ENCODE peak calls at places on chromosomes 13 and 19, in eight cellular contexts. One of them, this sample, is unnamed.

GRCh38 chr13:29484236-29484635 is 111.3 kb downstream of the SLC7A1 start:
- DNase-seq in glutamatergic neuron: peak; percentile 43
- DNase-seq in stomach: no peak
- DNase-seq in fibroblast of pulmonary artery: no peak
- DNase-seq in brain microvascular endothelial cell: no peak
- DNase-seq in fibroblast of the aortic adventitia: no peak
- DNase-seq in breast epithelium: no peak
- DNase-seq in MCF 10A: no peak
- DNase-seq in this sample: no peak

GRCh38 chr19:45705115-45705514 is 12.6 kb downstream of the QPCTL start:
- DNase-seq in brain microvascular endothelial cell: no peak
- DNase-seq in stomach: no peak
- DNase-seq in breast epithelium: no peak
- DNase-seq in fibroblast of pulmonary artery: no peak
- DNase-seq in glutamatergic neuron: no peak
- DNase-seq in fibroblast of the aortic adventitia: no peak
- DNase-seq in MCF 10A: no peak
- DNase-seq in this sample: no peak

GRCh38 chr19:18605196-18605545 is 1.4 kb downstream of the CRLF1 start:
- DNase-seq in fibroblast of the aortic adventitia: no peak
- DNase-seq in brain microvascular endothelial cell: no peak
- DNase-seq in breast epithelium: no peak
- DNase-seq in stomach: no peak
- DNase-seq in fibroblast of pulmonary artery: no peak
- DNase-seq in glutamatergic neuron: no peak
- DNase-seq in MCF 10A: no peak
- DNase-seq in this sample: no peak

GRCh38 chr19:5947435-5947834 is 30.5 kb downstream of the RANBP3 start:
- DNase-seq in breast epithelium: no peak
- DNase-seq in stomach: peak; percentile 37
- DNase-seq in brain microvascular endothelial cell: peak; percentile 57
- DNase-seq in glutamatergic neuron: no peak
- DNase-seq in MCF 10A: no peak
- DNase-seq in fibroblast of pulmonary artery: peak; percentile 84
- DNase-seq in fibroblast of the aortic adventitia: no peak
- DNase-seq in this sample: no peak

GRCh38 chr13:102598061-102598460 is 1.3 kb downstream of the TPP2 start:
- DNase-seq in stomach: no peak
- DNase-seq in breast epithelium: no peak
- DNase-seq in fibroblast of pulmonary artery: no peak
- DNase-seq in brain microvascular endothelial cell: no peak
- DNase-seq in glutamatergic neuron: no peak
- DNase-seq in fibroblast of the aortic adventitia: no peak
- DNase-seq in MCF 10A: peak; percentile 16
- DNase-seq in this sample: no peak

GRCh38 chr13:48661112-48661511 is 7.4 kb downstream of the CYSLTR2 start:
- DNase-seq in fibroblast of the aortic adventitia: no peak
- DNase-seq in glutamatergic neuron: no peak
- DNase-seq in stomach: no peak
- DNase-seq in brain microvascular endothelial cell: no peak
- DNase-seq in fibroblast of pulmonary artery: no peak
- DNase-seq in MCF 10A: no peak
- DNase-seq in breast epithelium: no peak
- DNase-seq in this sample: no peak

GRCh38 chr19:36040495-36040894 is 7.8 kb upstream of the CLIP3 start:
- DNase-seq in fibroblast of the aortic adventitia: no peak
- DNase-seq in glutamatergic neuron: no peak
- DNase-seq in breast epithelium: no peak
- DNase-seq in stomach: no peak
- DNase-seq in brain microvascular endothelial cell: no peak
- DNase-seq in MCF 10A: no peak
- DNase-seq in fibroblast of pulmonary artery: no peak
- DNase-seq in this sample: no peak

GRCh38 chr19:37077615-37077928 is 661 bp upstream of the ZNF420 start:
- DNase-seq in fibroblast of pulmonary artery: no peak
- DNase-seq in brain microvascular endothelial cell: no peak
- DNase-seq in MCF 10A: no peak
- DNase-seq in glutamatergic neuron: no peak
- DNase-seq in stomach: no peak
- DNase-seq in breast epithelium: no peak
- DNase-seq in fibroblast of the aortic adventitia: no peak
- DNase-seq in this sample: no peak

GRCh38 chr19:38862321-38863059 is 12.7 kb upstream of the HNRNPL start:
- DNase-seq in MCF 10A: no peak
- DNase-seq in glutamatergic neuron: no peak
- DNase-seq in stomach: no peak
- DNase-seq in fibroblast of pulmonary artery: peak; percentile 41
- DNase-seq in breast epithelium: no peak
- DNase-seq in brain microvascular endothelial cell: no peak
- DNase-seq in fibroblast of the aortic adventitia: peak; percentile 76
- DNase-seq in this sample: no peak

GRCh38 chr19:5152013-5152763 is 183.3 kb downstream of the KDM4B start:
- DNase-seq in stomach: no peak
- DNase-seq in brain microvascular endothelial cell: no peak
- DNase-seq in glutamatergic neuron: no peak
- DNase-seq in MCF 10A: no peak
- DNase-seq in fibroblast of the aortic adventitia: no peak
- DNase-seq in fibroblast of pulmonary artery: no peak
- DNase-seq in breast epithelium: no peak
- DNase-seq in this sample: no peak

GRCh38 chr19:2027361-2027760 is 11.8 kb upstream of the BTBD2 start:
- DNase-seq in MCF 10A: peak; percentile 87
- DNase-seq in fibroblast of pulmonary artery: peak; percentile 88
- DNase-seq in breast epithelium: no peak
- DNase-seq in glutamatergic neuron: no peak
- DNase-seq in stomach: no peak
- DNase-seq in fibroblast of the aortic adventitia: peak; percentile 96
- DNase-seq in brain microvascular endothelial cell: peak; percentile 23
- DNase-seq in this sample: no peak

GRCh38 chr19:51568456-51568855 is 2.6 kb upstream of the ZNF175 start:
- DNase-seq in MCF 10A: no peak
- DNase-seq in brain microvascular endothelial cell: no peak
- DNase-seq in breast epithelium: no peak
- DNase-seq in fibroblast of pulmonary artery: no peak
- DNase-seq in fibroblast of the aortic adventitia: peak; percentile 26
- DNase-seq in glutamatergic neuron: no peak
- DNase-seq in stomach: no peak
- DNase-seq in this sample: no peak

GRCh38 chr13:33328691-33329090 is 43.1 kb upstream of the STARD13 start:
- DNase-seq in glutamatergic neuron: no peak
- DNase-seq in fibroblast of the aortic adventitia: no peak
- DNase-seq in stomach: no peak
- DNase-seq in fibroblast of pulmonary artery: peak; percentile 24
- DNase-seq in breast epithelium: no peak
- DNase-seq in MCF 10A: peak; percentile 12
- DNase-seq in brain microvascular endothelial cell: no peak
- DNase-seq in this sample: no peak

GRCh38 chr19:50739841-50740426 is 16.8 kb downstream of the CLEC11A start:
- DNase-seq in fibroblast of the aortic adventitia: no peak
- DNase-seq in glutamatergic neuron: no peak
- DNase-seq in stomach: no peak
- DNase-seq in MCF 10A: no peak
- DNase-seq in brain microvascular endothelial cell: no peak
- DNase-seq in breast epithelium: no peak
- DNase-seq in fibroblast of pulmonary artery: no peak
- DNase-seq in this sample: no peak

GRCh38 chr19:4067396-4068057 is 828 bp upstream of the ZBTB7A start:
- DNase-seq in stomach: no peak
- DNase-seq in brain microvascular endothelial cell: no peak
- DNase-seq in MCF 10A: no peak
- DNase-seq in breast epithelium: no peak
- DNase-seq in glutamatergic neuron: peak; percentile 45
- DNase-seq in fibroblast of the aortic adventitia: no peak
- DNase-seq in fibroblast of pulmonary artery: no peak
- DNase-seq in this sample: no peak

GRCh38 chr19:40803857-40804782 is 5.1 kb downstream of the EGLN2 start:
- DNase-seq in breast epithelium: no peak
- DNase-seq in fibroblast of the aortic adventitia: no peak
- DNase-seq in MCF 10A: no peak
- DNase-seq in glutamatergic neuron: no peak
- DNase-seq in stomach: peak; percentile 83
- DNase-seq in fibroblast of pulmonary artery: no peak
- DNase-seq in brain microvascular endothelial cell: no peak
- DNase-seq in this sample: no peak

GRCh38 chr19:40803170-40803856 is 4.3 kb downstream of the EGLN2 start:
- DNase-seq in MCF 10A: no peak
- DNase-seq in breast epithelium: no peak
- DNase-seq in brain microvascular endothelial cell: no peak
- DNase-seq in fibroblast of the aortic adventitia: no peak
- DNase-seq in glutamatergic neuron: no peak
- DNase-seq in stomach: no peak
- DNase-seq in fibroblast of pulmonary artery: no peak
- DNase-seq in this sample: no peak

GRCh38 chr19:40806385-40807146 is 7.6 kb downstream of the EGLN2 start:
- DNase-seq in stomach: peak; percentile 62
- DNase-seq in glutamatergic neuron: peak; percentile 94
- DNase-seq in fibroblast of the aortic adventitia: peak; percentile 94
- DNase-seq in breast epithelium: peak; percentile 67
- DNase-seq in fibroblast of pulmonary artery: peak; percentile 99
- DNase-seq in MCF 10A: peak; percentile 65
- DNase-seq in brain microvascular endothelial cell: peak; percentile 97
- DNase-seq in this sample: peak; percentile 93

GRCh38 chr19:40805258-40805868 is 6.4 kb downstream of the EGLN2 start:
- DNase-seq in breast epithelium: no peak
- DNase-seq in MCF 10A: no peak
- DNase-seq in fibroblast of the aortic adventitia: no peak
- DNase-seq in stomach: peak; percentile 73
- DNase-seq in fibroblast of pulmonary artery: no peak
- DNase-seq in glutamatergic neuron: no peak
- DNase-seq in brain microvascular endothelial cell: no peak
- DNase-seq in this sample: no peak

GRCh38 chr19:40804783-40805242 is 5.8 kb downstream of the EGLN2 start:
- DNase-seq in stomach: peak; percentile 73
- DNase-seq in brain microvascular endothelial cell: no peak
- DNase-seq in fibroblast of pulmonary artery: no peak
- DNase-seq in breast epithelium: no peak
- DNase-seq in MCF 10A: no peak
- DNase-seq in fibroblast of the aortic adventitia: no peak
- DNase-seq in glutamatergic neuron: no peak
- DNase-seq in this sample: no peak
- TF ChIP-seq CTCF in stomach: no peak
- TF ChIP-seq CTCF in brain microvascular endothelial cell: peak; percentile 29
- TF ChIP-seq CTCF in fibroblast of pulmonary artery: peak; percentile 11
- TF ChIP-seq CTCF in breast epithelium: no peak
- TF ChIP-seq CTCF in MCF 10A: no peak
- TF ChIP-seq CTCF in fibroblast of the aortic adventitia: no peak
- TF ChIP-seq CTCF in glutamatergic neuron: no peak
- TF ChIP-seq CTCF in this sample: no peak

GRCh38 chr19:800360-801029 is 3.2 kb downstream of the PTBP1 start:
- DNase-seq in fibroblast of the aortic adventitia: peak; percentile 61
- DNase-seq in stomach: peak; percentile 69
- DNase-seq in brain microvascular endothelial cell: no peak
- DNase-seq in breast epithelium: peak; percentile 88
- DNase-seq in glutamatergic neuron: no peak
- DNase-seq in MCF 10A: peak; percentile 39
- DNase-seq in fibroblast of pulmonary artery: no peak
- DNase-seq in this sample: no peak

GRCh38 chr19:801030-801860 is 4.0 kb downstream of the PTBP1 start:
- DNase-seq in MCF 10A: peak; percentile 75
- DNase-seq in breast epithelium: no peak
- DNase-seq in fibroblast of the aortic adventitia: peak; percentile 55
- DNase-seq in brain microvascular endothelial cell: no peak
- DNase-seq in stomach: peak; percentile 84
- DNase-seq in glutamatergic neuron: no peak
- DNase-seq in fibroblast of pulmonary artery: peak; percentile 66
- DNase-seq in this sample: no peak

GRCh38 chr19:797528-798414 is 519 bp downstream of the PTBP1 start:
- DNase-seq in fibroblast of the aortic adventitia: peak; percentile 83
- DNase-seq in breast epithelium: peak; percentile 87
- DNase-seq in MCF 10A: peak; percentile 85
- DNase-seq in brain microvascular endothelial cell: peak; percentile 65
- DNase-seq in stomach: peak; percentile 93
- DNase-seq in glutamatergic neuron: peak; percentile 86
- DNase-seq in fibroblast of pulmonary artery: peak; percentile 91
- DNase-seq in this sample: peak; percentile 95

GRCh38 chr19:798415-799075 is 1.3 kb downstream of the PTBP1 start:
- DNase-seq in brain microvascular endothelial cell: no peak
- DNase-seq in glutamatergic neuron: no peak
- DNase-seq in MCF 10A: no peak
- DNase-seq in fibroblast of pulmonary artery: no peak
- DNase-seq in breast epithelium: no peak
- DNase-seq in stomach: no peak
- DNase-seq in fibroblast of the aortic adventitia: peak; percentile 41
- DNase-seq in this sample: no peak

GRCh38 chr19:799076-799881 is 2.0 kb downstream of the PTBP1 start:
- DNase-seq in stomach: no peak
- DNase-seq in fibroblast of pulmonary artery: peak; percentile 64
- DNase-seq in breast epithelium: no peak
- DNase-seq in glutamatergic neuron: peak; percentile 72
- DNase-seq in MCF 10A: peak; percentile 63
- DNase-seq in fibroblast of the aortic adventitia: peak; percentile 65
- DNase-seq in brain microvascular endothelial cell: no peak
- DNase-seq in this sample: no peak
- TF ChIP-seq CTCF in stomach: no peak
- TF ChIP-seq CTCF in fibroblast of pulmonary artery: peak; percentile 35
- TF ChIP-seq CTCF in breast epithelium: no peak
- TF ChIP-seq CTCF in glutamatergic neuron: no peak
- TF ChIP-seq CTCF in MCF 10A: no peak
- TF ChIP-seq CTCF in fibroblast of the aortic adventitia: peak; percentile 43
- TF ChIP-seq CTCF in brain microvascular endothelial cell: peak; percentile 44
- TF ChIP-seq CTCF in this sample: peak; percentile 43

GRCh38 chr13:27833206-27833605 is 40.9 kb downstream of the GSX1 start:
- DNase-seq in MCF 10A: no peak
- DNase-seq in stomach: no peak
- DNase-seq in fibroblast of pulmonary artery: no peak
- DNase-seq in glutamatergic neuron: no peak
- DNase-seq in breast epithelium: no peak
- DNase-seq in fibroblast of the aortic adventitia: no peak
- DNase-seq in brain microvascular endothelial cell: no peak
- DNase-seq in this sample: no peak

GRCh38 chr13:27834095-27834494 is 41.8 kb downstream of the GSX1 start:
- DNase-seq in breast epithelium: no peak
- DNase-seq in glutamatergic neuron: no peak
- DNase-seq in stomach: peak; percentile 11
- DNase-seq in fibroblast of the aortic adventitia: no peak
- DNase-seq in brain microvascular endothelial cell: no peak
- DNase-seq in MCF 10A: no peak
- DNase-seq in fibroblast of pulmonary artery: no peak
- DNase-seq in this sample: no peak

GRCh38 chr13:27826379-27827353 is 34.4 kb downstream of the GSX1 start:
- DNase-seq in MCF 10A: peak; percentile 87
- DNase-seq in stomach: peak; percentile 86
- DNase-seq in fibroblast of the aortic adventitia: peak; percentile 88
- DNase-seq in breast epithelium: peak; percentile 80
- DNase-seq in fibroblast of pulmonary artery: peak; percentile 89
- DNase-seq in brain microvascular endothelial cell: peak; percentile 82
- DNase-seq in glutamatergic neuron: peak; percentile 92
- DNase-seq in this sample: peak; percentile 90

GRCh38 chr13:27827646-27828045 is 35.4 kb downstream of the GSX1 start:
- DNase-seq in fibroblast of pulmonary artery: no peak
- DNase-seq in stomach: no peak
- DNase-seq in brain microvascular endothelial cell: no peak
- DNase-seq in MCF 10A: no peak
- DNase-seq in breast epithelium: no peak
- DNase-seq in glutamatergic neuron: no peak
- DNase-seq in fibroblast of the aortic adventitia: no peak
- DNase-seq in this sample: no peak

GRCh38 chr13:27830010-27830409 is 37.7 kb downstream of the GSX1 start:
- DNase-seq in breast epithelium: no peak
- DNase-seq in fibroblast of the aortic adventitia: peak; percentile 6
- DNase-seq in MCF 10A: peak; percentile 49
- DNase-seq in brain microvascular endothelial cell: no peak
- DNase-seq in fibroblast of pulmonary artery: peak; percentile 30
- DNase-seq in glutamatergic neuron: peak; percentile 80
- DNase-seq in stomach: peak; percentile 72
- DNase-seq in this sample: peak; percentile 79
- TF ChIP-seq CTCF in breast epithelium: peak; percentile 80
- TF ChIP-seq CTCF in fibroblast of the aortic adventitia: peak; percentile 72
- TF ChIP-seq CTCF in MCF 10A: peak; percentile 95
- TF ChIP-seq CTCF in brain microvascular endothelial cell: peak; percentile 80
- TF ChIP-seq CTCF in fibroblast of pulmonary artery: peak; percentile 65
- TF ChIP-seq CTCF in glutamatergic neuron: peak; percentile 96
- TF ChIP-seq CTCF in stomach: peak; percentile 89
- TF ChIP-seq CTCF in this sample: peak; percentile 97

GRCh38 chr13:111153279-111153976 is 38.3 kb downstream of the ARHGEF7 start:
- DNase-seq in MCF 10A: peak; percentile 90
- DNase-seq in breast epithelium: peak; percentile 91
- DNase-seq in glutamatergic neuron: peak; percentile 97
- DNase-seq in fibroblast of pulmonary artery: peak; percentile 92
- DNase-seq in stomach: peak; percentile 92
- DNase-seq in brain microvascular endothelial cell: peak; percentile 86
- DNase-seq in fibroblast of the aortic adventitia: peak; percentile 85
- DNase-seq in this sample: peak; percentile 97
- TF ChIP-seq CTCF in MCF 10A: peak; percentile 11
- TF ChIP-seq CTCF in breast epithelium: peak; percentile 19
- TF ChIP-seq CTCF in glutamatergic neuron: no peak
- TF ChIP-seq CTCF in fibroblast of pulmonary artery: no peak
- TF ChIP-seq CTCF in stomach: no peak
- TF ChIP-seq CTCF in brain microvascular endothelial cell: peak; percentile 20
- TF ChIP-seq CTCF in fibroblast of the aortic adventitia: peak; percentile 3
- TF ChIP-seq CTCF in this sample: peak; percentile 30